ENCODE peak calls at places on chromosomes 1 and 21, in five cellular contexts. One of them, this sample, is unnamed.

GRCh38 chr1:170114916-170115315 is 30.8 kb upstream of the NTMT2 start:
- DNase-seq in neuronal stem cell: no peak
- DNase-seq in mesenchymal stem cell: peak; percentile 38
- DNase-seq in H9: no peak
- DNase-seq in H1: no peak
- DNase-seq in this sample: peak; percentile 28

GRCh38 chr1:76079475-76080227 is 5.1 kb downstream of the ST6GALNAC3 start:
- DNase-seq in neuronal stem cell: no peak
- DNase-seq in mesenchymal stem cell: no peak
- DNase-seq in H9: no peak
- DNase-seq in H1: no peak
- DNase-seq in this sample: no peak

GRCh38 chr1:234696148-234696576 is 86.2 kb upstream of the IRF2BP2 start:
- DNase-seq in neuronal stem cell: no peak
- DNase-seq in mesenchymal stem cell: no peak
- DNase-seq in H9: no peak
- DNase-seq in H1: no peak
- DNase-seq in this sample: no peak

GRCh38 chr1:19758227-19758830 is 41.4 kb downstream of the TMCO4 start:
- DNase-seq in neuronal stem cell: no peak
- DNase-seq in mesenchymal stem cell: peak; percentile 86
- DNase-seq in H9: no peak
- DNase-seq in H1: no peak
- DNase-seq in this sample: peak; percentile 85

GRCh38 chr1:218874313-218874712 is 299.4 kb upstream of the LYPLAL1 start:
- DNase-seq in neuronal stem cell: no peak
- DNase-seq in mesenchymal stem cell: peak; percentile 85
- DNase-seq in H9: no peak
- DNase-seq in H1: no peak
- DNase-seq in this sample: peak; percentile 3

GRCh38 chr1:177873238-177873637 is 96.6 kb downstream of the SEC16B start:
- DNase-seq in neuronal stem cell: no peak
- DNase-seq in mesenchymal stem cell: peak; percentile 82
- DNase-seq in H9: no peak
- DNase-seq in H1: no peak
- DNase-seq in this sample: peak; percentile 47

GRCh38 chr1:223635236-223635635 is 30.3 kb downstream of the CAPN8 start:
- DNase-seq in neuronal stem cell: no peak
- DNase-seq in mesenchymal stem cell: no peak
- DNase-seq in H9: no peak
- DNase-seq in H1: no peak
- DNase-seq in this sample: no peak

GRCh38 chr1:60924964-60925798 is 157.2 kb upstream of the NFIA start:
- DNase-seq in neuronal stem cell: no peak
- DNase-seq in mesenchymal stem cell: no peak
- DNase-seq in H9: no peak
- DNase-seq in H1: no peak
- DNase-seq in this sample: peak; percentile 63

GRCh38 chr21:43361127-43361492 is 65.8 kb downstream of the SIK1 start:
- DNase-seq in neuronal stem cell: no peak
- DNase-seq in mesenchymal stem cell: no peak
- DNase-seq in H9: no peak
- DNase-seq in H1: no peak
- DNase-seq in this sample: peak; percentile 94

GRCh38 chr1:110051262-110051648 is 16.8 kb downstream of the STRIP1 start:
- DNase-seq in neuronal stem cell: no peak
- DNase-seq in mesenchymal stem cell: no peak
- DNase-seq in H9: no peak
- DNase-seq in H1: no peak
- DNase-seq in this sample: no peak

GRCh38 chr1:225911207-225912130 is 12.6 kb downstream of the PYCR2 start:
- DNase-seq in neuronal stem cell: peak; percentile 44
- DNase-seq in mesenchymal stem cell: peak; percentile 46
- DNase-seq in H9: peak; percentile 80
- DNase-seq in H1: no peak
- DNase-seq in this sample: peak; percentile 73

GRCh38 chr1:30407030-30407861 is 316.1 kb downstream of the MATN1 start:
- DNase-seq in neuronal stem cell: no peak
- DNase-seq in mesenchymal stem cell: no peak
- DNase-seq in H9: peak; percentile 19
- DNase-seq in H1: no peak
- DNase-seq in this sample: no peak

GRCh38 chr1:218668151-218668550 is 323.0 kb downstream of the TGFB2 start:
- DNase-seq in neuronal stem cell: no peak
- DNase-seq in mesenchymal stem cell: no peak
- DNase-seq in H9: no peak
- DNase-seq in H1: no peak
- DNase-seq in this sample: no peak

GRCh38 chr1:165928075-165928731 is 100.8 kb downstream of the UCK2 start:
- DNase-seq in neuronal stem cell: no peak
- DNase-seq in mesenchymal stem cell: peak; percentile 67
- DNase-seq in H9: peak; percentile 31
- DNase-seq in H1: no peak
- DNase-seq in this sample: peak; percentile 85

GRCh38 chr1:6770727-6771567 is 14.3 kb upstream of the CAMTA1 start:
- DNase-seq in neuronal stem cell: no peak
- DNase-seq in mesenchymal stem cell: peak; percentile 65
- DNase-seq in H9: peak; percentile 63
- DNase-seq in H1: peak; percentile 17
- DNase-seq in this sample: peak; percentile 75

GRCh38 chr1:72283204-72284083 is 1.1 kb upstream of the NEGR1 start:
- DNase-seq in neuronal stem cell: peak; percentile 67
- DNase-seq in mesenchymal stem cell: peak; percentile 83
- DNase-seq in H9: peak; percentile 41
- DNase-seq in H1: no peak
- DNase-seq in this sample: peak; percentile 11

GRCh38 chr1:22329171-22329540 is 122.5 kb upstream of the ZBTB40 start:
- DNase-seq in neuronal stem cell: no peak
- DNase-seq in mesenchymal stem cell: no peak
- DNase-seq in H9: peak; percentile 19
- DNase-seq in H1: no peak
- DNase-seq in this sample: no peak

GRCh38 chr1:9302745-9303524 is 10.2 kb downstream of the SPSB1 start:
- DNase-seq in neuronal stem cell: no peak
- DNase-seq in mesenchymal stem cell: peak; percentile 99
- DNase-seq in H9: no peak
- DNase-seq in H1: no peak
- DNase-seq in this sample: peak; percentile 74

GRCh38 chr1:39890267-39890666 is 7.0 kb upstream of the TRIT1 start:
- DNase-seq in neuronal stem cell: no peak
- DNase-seq in mesenchymal stem cell: no peak
- DNase-seq in H9: no peak
- DNase-seq in H1: no peak
- DNase-seq in this sample: no peak

GRCh38 chr1:119647734-119648619 is at the start of gene ZNF697:
- DNase-seq in neuronal stem cell: peak; percentile 87
- DNase-seq in mesenchymal stem cell: peak; percentile 97
- DNase-seq in H9: peak; percentile 96
- DNase-seq in H1: peak; percentile 77
- DNase-seq in this sample: peak; percentile 97

GRCh38 chr1:155127105-155127671 is 488 bp upstream of the EFNA1 start:
- DNase-seq in neuronal stem cell: no peak
- DNase-seq in mesenchymal stem cell: peak; percentile 76
- DNase-seq in H9: peak; percentile 52
- DNase-seq in H1: no peak
- DNase-seq in this sample: peak; percentile 80

GRCh38 chr1:222616535-222616934 is 1.4 kb upstream of the MIA3 start:
- DNase-seq in neuronal stem cell: no peak
- DNase-seq in mesenchymal stem cell: peak; percentile 77
- DNase-seq in H9: no peak
- DNase-seq in H1: no peak
- DNase-seq in this sample: peak; percentile 72

GRCh38 chr1:234488954-234489691 is 10.1 kb upstream of the TARBP1 start:
- DNase-seq in neuronal stem cell: no peak
- DNase-seq in mesenchymal stem cell: no peak
- DNase-seq in H9: no peak
- DNase-seq in H1: no peak
- DNase-seq in this sample: no peak

GRCh38 chr1:227170361-227171166 is 147.7 kb downstream of the CDC42BPA start:
- DNase-seq in neuronal stem cell: no peak
- DNase-seq in mesenchymal stem cell: no peak
- DNase-seq in H9: no peak
- DNase-seq in H1: no peak
- DNase-seq in this sample: no peak

GRCh38 chr21:44054710-44055109 is 42.6 kb downstream of the TRAPPC10 start:
- DNase-seq in neuronal stem cell: no peak
- DNase-seq in mesenchymal stem cell: peak; percentile 85
- DNase-seq in H9: no peak
- DNase-seq in H1: no peak
- DNase-seq in this sample: no peak

GRCh38 chr1:58861510-58861909 is 77.7 kb upstream of the JUN start:
- DNase-seq in neuronal stem cell: no peak
- DNase-seq in mesenchymal stem cell: no peak
- DNase-seq in H9: no peak
- DNase-seq in H1: no peak
- DNase-seq in this sample: no peak

GRCh38 chr1:99645199-99645598 is 714 bp upstream of the PALMD start:
- DNase-seq in neuronal stem cell: no peak
- DNase-seq in mesenchymal stem cell: peak; percentile 48
- DNase-seq in H9: no peak
- DNase-seq in H1: no peak
- DNase-seq in this sample: peak; percentile 19

GRCh38 chr1:15994590-15995351 is 9.3 kb upstream of the SRARP start:
- DNase-seq in neuronal stem cell: no peak
- DNase-seq in mesenchymal stem cell: peak; percentile 70
- DNase-seq in H9: peak; percentile 74
- DNase-seq in H1: no peak
- DNase-seq in this sample: peak; percentile 82

GRCh38 chr1:245764040-245764439 is 609.3 kb downstream of the KIF26B start:
- DNase-seq in neuronal stem cell: no peak
- DNase-seq in mesenchymal stem cell: no peak
- DNase-seq in H9: no peak
- DNase-seq in H1: no peak
- DNase-seq in this sample: no peak

GRCh38 chr1:110535985-110536384 is 17.0 kb upstream of the KCNA10 start:
- DNase-seq in neuronal stem cell: no peak
- DNase-seq in mesenchymal stem cell: peak; percentile 4
- DNase-seq in H9: no peak
- DNase-seq in H1: no peak
- DNase-seq in this sample: no peak

GRCh38 chr1:94527447-94528031 is 14.0 kb downstream of the F3 start:
- DNase-seq in neuronal stem cell: no peak
- DNase-seq in mesenchymal stem cell: peak; percentile 81
- DNase-seq in H9: no peak
- DNase-seq in H1: no peak
- DNase-seq in this sample: peak; percentile 21

GRCh38 chr1:193320281-193320680 is 133.9 kb upstream of the B3GALT2 start:
- DNase-seq in neuronal stem cell: no peak
- DNase-seq in mesenchymal stem cell: no peak
- DNase-seq in H9: no peak
- DNase-seq in H1: no peak
- DNase-seq in this sample: no peak

GRCh38 chr21:45489480-45489982 is 52.7 kb downstream of the SLC19A1 start:
- DNase-seq in neuronal stem cell: no peak
- DNase-seq in mesenchymal stem cell: no peak
- DNase-seq in H9: no peak
- DNase-seq in H1: no peak
- DNase-seq in this sample: no peak
- H2BK12ac ChIP-seq in neuronal stem cell: no peak overlapping the region
- H2BK12ac ChIP-seq in mesenchymal stem cell: no peak overlapping the region
- H2BK12ac ChIP-seq in H9: no peak overlapping the region
- H2BK12ac ChIP-seq in H1: peak overlapping the region; percentile 17
- H2BK12ac ChIP-seq in this sample: no peak overlapping the region

DNA sequence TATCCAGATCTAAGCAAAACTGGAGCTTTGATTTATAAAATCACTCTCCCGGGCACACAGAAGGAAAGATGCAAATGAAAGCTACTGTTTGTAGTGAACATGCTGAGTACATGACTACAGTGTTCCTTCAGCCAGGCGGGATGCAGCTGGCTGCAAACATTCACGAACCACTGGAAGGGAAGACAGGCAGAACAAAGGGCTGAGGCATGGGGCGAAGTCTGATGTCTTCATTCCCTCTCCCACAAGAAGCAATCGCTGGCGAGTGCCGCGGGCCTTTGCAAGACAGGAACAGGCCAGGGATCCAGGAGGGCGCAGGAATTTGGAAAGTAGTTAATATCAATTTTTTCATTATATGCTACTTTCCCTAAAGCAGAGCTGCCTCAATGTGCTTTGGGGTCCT is 257.8 kb upstream of the AJAP1 start:
- DNase-seq in neuronal stem cell: no peak
- DNase-seq in mesenchymal stem cell: no peak
- DNase-seq in H9: no peak
- DNase-seq in H1: no peak
- DNase-seq in this sample: no peak
- H3K9me3 ChIP-seq in neuronal stem cell: no peaks in the 10 kb centered on the region
- H3K9me3 ChIP-seq in mesenchymal stem cell: peaks cover 20% of the 10 kb centered on the region
- H3K9me3 ChIP-seq in H9: no peaks in the 10 kb centered on the region
- H3K9me3 ChIP-seq in H1: peaks cover 58% of the 10 kb centered on the region
- H3K9me3 ChIP-seq in this sample: peaks cover 13% of the 10 kb centered on the region

GRCh38 chr1:115655307-115655664 is 13.5 kb downstream of the VANGL1 start:
- DNase-seq in neuronal stem cell: no peak
- DNase-seq in mesenchymal stem cell: no peak
- DNase-seq in H9: no peak
- DNase-seq in H1: no peak
- DNase-seq in this sample: peak; percentile 26
- H4K8ac ChIP-seq in neuronal stem cell: no peak overlapping the region
- H4K8ac ChIP-seq in mesenchymal stem cell: peak overlapping the region; percentile 79
- H4K8ac ChIP-seq in H9: no peak overlapping the region
- H4K8ac ChIP-seq in H1: no peak overlapping the region
- H4K8ac ChIP-seq in this sample: no peak overlapping the region

DNA sequence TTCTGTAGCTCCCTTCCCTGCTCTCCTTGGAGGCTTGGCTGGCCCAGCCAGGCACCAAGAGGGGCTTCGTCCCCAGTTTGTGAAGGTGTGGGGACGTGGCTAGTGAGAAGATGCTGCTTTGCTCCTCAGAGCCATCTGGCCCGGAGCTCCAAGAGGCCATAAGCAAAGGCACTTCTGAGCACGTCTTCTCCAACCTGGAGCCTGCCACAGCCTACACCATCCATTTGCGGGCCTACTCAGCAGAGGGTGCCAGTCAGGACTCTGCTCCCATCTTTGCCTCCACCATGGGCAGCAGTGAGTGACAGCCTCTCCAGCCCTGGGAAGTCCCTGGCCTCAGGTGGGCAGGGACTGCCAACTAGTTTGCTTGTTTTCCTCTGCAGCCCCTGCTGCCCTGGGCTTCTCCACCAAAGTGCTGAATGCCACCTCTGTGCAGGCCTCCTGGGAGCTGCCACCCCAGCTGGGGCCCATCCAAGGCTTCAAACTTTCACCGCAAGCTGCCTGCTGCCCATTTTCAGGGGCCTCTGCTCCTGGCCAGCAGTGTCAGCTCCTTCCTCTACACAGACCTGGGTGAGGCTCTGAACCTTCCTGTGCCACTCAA is 25.9 kb downstream of the SLC27A3 start:
- DNase-seq in neuronal stem cell: no peak
- DNase-seq in mesenchymal stem cell: no peak
- DNase-seq in H9: no peak
- DNase-seq in H1: no peak
- DNase-seq in this sample: no peak
- H2BK12ac ChIP-seq in neuronal stem cell: no peak overlapping the region
- H2BK12ac ChIP-seq in mesenchymal stem cell: no peak overlapping the region
- H2BK12ac ChIP-seq in H9: no peak overlapping the region
- H2BK12ac ChIP-seq in H1: no peak overlapping the region
- H2BK12ac ChIP-seq in this sample: no peak overlapping the region

This sample was measured in trophoblast cell.